ENCODE peak calls at places on chromosome 11, in five cellular contexts. One of them, this sample, is unnamed.

GRCh38 chr11:22666700-22667439 is 459 bp downstream of the GAS2 start:
- DNase-seq in kidney: peak; percentile 77
- DNase-seq in A549: no peak
- DNase-seq in naive thymus-derived CD4-positive, alpha-beta T cell: peak; percentile 32
- DNase-seq in CD8-positive, alpha-beta memory T cell: no peak
- DNase-seq in this sample: peak; percentile 3

GRCh38 chr11:130606781-130607511 is 158.5 kb downstream of the ADAMTS15 start:
- DNase-seq in A549: no peak
- DNase-seq in CD8-positive, alpha-beta memory T cell: no peak
- DNase-seq in kidney: peak; percentile 82
- DNase-seq in naive thymus-derived CD4-positive, alpha-beta T cell: no peak
- DNase-seq in this sample: peak; percentile 77

GRCh38 chr11:75195164-75195962 is 44.5 kb downstream of the SLCO2B1 start:
- DNase-seq in naive thymus-derived CD4-positive, alpha-beta T cell: no peak
- DNase-seq in CD8-positive, alpha-beta memory T cell: no peak
- DNase-seq in kidney: no peak
- DNase-seq in A549: no peak
- DNase-seq in this sample: peak; percentile 34

GRCh38 chr11:62644220-62644619 is 2.2 kb downstream of the GANAB start:
- DNase-seq in CD8-positive, alpha-beta memory T cell: no peak
- DNase-seq in kidney: no peak
- DNase-seq in naive thymus-derived CD4-positive, alpha-beta T cell: no peak
- DNase-seq in A549: no peak
- DNase-seq in this sample: no peak

GRCh38 chr11:79400717-79401330 is 40.0 kb downstream of the TENM4 start:
- DNase-seq in naive thymus-derived CD4-positive, alpha-beta T cell: no peak
- DNase-seq in CD8-positive, alpha-beta memory T cell: no peak
- DNase-seq in kidney: peak; percentile 65
- DNase-seq in A549: peak; percentile 22
- DNase-seq in this sample: peak; percentile 39

GRCh38 chr11:26958005-26958404 is 35.9 kb upstream of the FIBIN start:
- DNase-seq in CD8-positive, alpha-beta memory T cell: no peak
- DNase-seq in A549: no peak
- DNase-seq in naive thymus-derived CD4-positive, alpha-beta T cell: no peak
- DNase-seq in kidney: no peak
- DNase-seq in this sample: no peak

GRCh38 chr11:46427364-46427763 is 35.8 kb upstream of the CHRM4 start:
- DNase-seq in kidney: no peak
- DNase-seq in naive thymus-derived CD4-positive, alpha-beta T cell: no peak
- DNase-seq in A549: no peak
- DNase-seq in CD8-positive, alpha-beta memory T cell: no peak
- DNase-seq in this sample: no peak

GRCh38 chr11:80698646-80699045 is 1257.8 kb upstream of the TENM4 start:
- DNase-seq in naive thymus-derived CD4-positive, alpha-beta T cell: no peak
- DNase-seq in A549: no peak
- DNase-seq in CD8-positive, alpha-beta memory T cell: no peak
- DNase-seq in kidney: no peak
- DNase-seq in this sample: no peak

GRCh38 chr11:122754553-122755322 is 83.6 kb upstream of the CRTAM start:
- DNase-seq in A549: no peak
- DNase-seq in kidney: no peak
- DNase-seq in CD8-positive, alpha-beta memory T cell: no peak
- DNase-seq in naive thymus-derived CD4-positive, alpha-beta T cell: peak; percentile 63
- DNase-seq in this sample: no peak

GRCh38 chr11:45273509-45273908 is 12.6 kb downstream of the SYT13 start:
- DNase-seq in naive thymus-derived CD4-positive, alpha-beta T cell: no peak
- DNase-seq in CD8-positive, alpha-beta memory T cell: no peak
- DNase-seq in kidney: no peak
- DNase-seq in A549: no peak
- DNase-seq in this sample: no peak

GRCh38 chr11:44886765-44887164 is 63.9 kb downstream of the TP53I11 start:
- DNase-seq in naive thymus-derived CD4-positive, alpha-beta T cell: no peak
- DNase-seq in A549: no peak
- DNase-seq in kidney: no peak
- DNase-seq in CD8-positive, alpha-beta memory T cell: no peak
- DNase-seq in this sample: peak; percentile 75

GRCh38 chr11:10305262-10305963 is 540 bp downstream of the ADM start:
- DNase-seq in naive thymus-derived CD4-positive, alpha-beta T cell: peak; percentile 29
- DNase-seq in kidney: peak; percentile 79
- DNase-seq in CD8-positive, alpha-beta memory T cell: no peak
- DNase-seq in A549: no peak
- DNase-seq in this sample: no peak

GRCh38 chr11:35039076-35039475 is 99.9 kb upstream of the CD44 start:
- DNase-seq in A549: no peak
- DNase-seq in kidney: no peak
- DNase-seq in naive thymus-derived CD4-positive, alpha-beta T cell: no peak
- DNase-seq in CD8-positive, alpha-beta memory T cell: no peak
- DNase-seq in this sample: no peak

GRCh38 chr11:121589946-121590537 is 137.3 kb upstream of the SORL1-AS1 start:
- DNase-seq in CD8-positive, alpha-beta memory T cell: no peak
- DNase-seq in A549: no peak
- DNase-seq in kidney: no peak
- DNase-seq in naive thymus-derived CD4-positive, alpha-beta T cell: no peak
- DNase-seq in this sample: no peak

GRCh38 chr11:68135161-68135560 is 14.0 kb upstream of the CHKA start:
- DNase-seq in kidney: no peak
- DNase-seq in CD8-positive, alpha-beta memory T cell: no peak
- DNase-seq in A549: no peak
- DNase-seq in naive thymus-derived CD4-positive, alpha-beta T cell: no peak
- DNase-seq in this sample: no peak

GRCh38 chr11:107769189-107769588 is 57.3 kb upstream of the SLN start:
- DNase-seq in naive thymus-derived CD4-positive, alpha-beta T cell: no peak
- DNase-seq in A549: no peak
- DNase-seq in kidney: no peak
- DNase-seq in CD8-positive, alpha-beta memory T cell: no peak
- DNase-seq in this sample: peak; percentile 44

GRCh38 chr11:113283881-113284280 is 30.5 kb upstream of the TTC12 start:
- DNase-seq in naive thymus-derived CD4-positive, alpha-beta T cell: no peak
- DNase-seq in kidney: no peak
- DNase-seq in A549: no peak
- DNase-seq in CD8-positive, alpha-beta memory T cell: no peak
- DNase-seq in this sample: no peak

GRCh38 chr11:82523141-82523540 is 210.5 kb downstream of the FAM181B start:
- DNase-seq in kidney: no peak
- DNase-seq in naive thymus-derived CD4-positive, alpha-beta T cell: no peak
- DNase-seq in CD8-positive, alpha-beta memory T cell: no peak
- DNase-seq in A549: no peak
- DNase-seq in this sample: no peak

GRCh38 chr11:3627291-3627690 is 14.5 kb downstream of the ART5 start:
- DNase-seq in naive thymus-derived CD4-positive, alpha-beta T cell: no peak
- DNase-seq in CD8-positive, alpha-beta memory T cell: no peak
- DNase-seq in kidney: no peak
- DNase-seq in A549: no peak
- DNase-seq in this sample: peak; percentile 74

GRCh38 chr11:18151581-18151980 is 19.2 kb downstream of the MRGPRX3 start:
- DNase-seq in kidney: no peak
- DNase-seq in A549: no peak
- DNase-seq in naive thymus-derived CD4-positive, alpha-beta T cell: no peak
- DNase-seq in CD8-positive, alpha-beta memory T cell: no peak
- DNase-seq in this sample: no peak

GRCh38 chr11:114163830-114164401 is 104.4 kb downstream of the ZBTB16 start:
- DNase-seq in CD8-positive, alpha-beta memory T cell: no peak
- DNase-seq in A549: no peak
- DNase-seq in naive thymus-derived CD4-positive, alpha-beta T cell: no peak
- DNase-seq in kidney: no peak
- DNase-seq in this sample: no peak

GRCh38 chr11:12174145-12175143 is 64.1 kb downstream of the MICAL2 start:
- DNase-seq in CD8-positive, alpha-beta memory T cell: no peak
- DNase-seq in naive thymus-derived CD4-positive, alpha-beta T cell: no peak
- DNase-seq in kidney: no peak
- DNase-seq in A549: no peak
- DNase-seq in this sample: peak; percentile 69

GRCh38 chr11:125397421-125397820 is 98.6 kb downstream of the FEZ1 start:
- DNase-seq in naive thymus-derived CD4-positive, alpha-beta T cell: no peak
- DNase-seq in CD8-positive, alpha-beta memory T cell: no peak
- DNase-seq in kidney: no peak
- DNase-seq in A549: no peak
- DNase-seq in this sample: no peak

GRCh38 chr11:73221996-73222395 is 3.9 kb downstream of the P2RY2 start:
- DNase-seq in kidney: no peak
- DNase-seq in CD8-positive, alpha-beta memory T cell: no peak
- DNase-seq in A549: no peak
- DNase-seq in naive thymus-derived CD4-positive, alpha-beta T cell: no peak
- DNase-seq in this sample: no peak

GRCh38 chr11:3202759-3203158 is 15.9 kb downstream of the MRGPRG start:
- DNase-seq in naive thymus-derived CD4-positive, alpha-beta T cell: no peak
- DNase-seq in A549: no peak
- DNase-seq in kidney: peak; percentile 64
- DNase-seq in CD8-positive, alpha-beta memory T cell: no peak
- DNase-seq in this sample: no peak

GRCh38 chr11:3959015-3959917 is 103.8 kb downstream of the STIM1 start:
- DNase-seq in kidney: no peak
- DNase-seq in CD8-positive, alpha-beta memory T cell: no peak
- DNase-seq in naive thymus-derived CD4-positive, alpha-beta T cell: no peak
- DNase-seq in A549: peak; percentile 53
- DNase-seq in this sample: peak; percentile 70

GRCh38 chr11:57567210-57567511 is 311 bp downstream of the UBE2L6 start:
- DNase-seq in CD8-positive, alpha-beta memory T cell: peak; percentile 16
- DNase-seq in naive thymus-derived CD4-positive, alpha-beta T cell: peak; percentile 44
- DNase-seq in kidney: no peak
- DNase-seq in A549: no peak
- DNase-seq in this sample: peak; percentile 17

GRCh38 chr11:8807544-8808225 is 103.3 kb upstream of the AKIP1 start:
- DNase-seq in naive thymus-derived CD4-positive, alpha-beta T cell: no peak
- DNase-seq in A549: no peak
- DNase-seq in CD8-positive, alpha-beta memory T cell: no peak
- DNase-seq in kidney: peak; percentile 72
- DNase-seq in this sample: peak; percentile 92

GRCh38 chr11:110133182-110133581 is 40.0 kb downstream of the ZC3H12C start:
- DNase-seq in A549: no peak
- DNase-seq in naive thymus-derived CD4-positive, alpha-beta T cell: no peak
- DNase-seq in kidney: no peak
- DNase-seq in CD8-positive, alpha-beta memory T cell: no peak
- DNase-seq in this sample: no peak

GRCh38 chr11:128048121-128048520 is 539.2 kb downstream of the ETS1 start:
- DNase-seq in CD8-positive, alpha-beta memory T cell: no peak
- DNase-seq in A549: no peak
- DNase-seq in naive thymus-derived CD4-positive, alpha-beta T cell: no peak
- DNase-seq in kidney: no peak
- DNase-seq in this sample: no peak

GRCh38 chr11:3824714-3825472 is 15.9 kb downstream of the RHOG start:
- DNase-seq in naive thymus-derived CD4-positive, alpha-beta T cell: peak; percentile 83
- DNase-seq in A549: peak; percentile 81
- DNase-seq in CD8-positive, alpha-beta memory T cell: peak; percentile 70
- DNase-seq in kidney: no peak
- DNase-seq in this sample: peak; percentile 16

GRCh38 chr11:74988541-74989268 is at the start of gene NEU3:
- DNase-seq in naive thymus-derived CD4-positive, alpha-beta T cell: peak; percentile 82
- DNase-seq in A549: peak; percentile 79
- DNase-seq in kidney: peak; percentile 92
- DNase-seq in CD8-positive, alpha-beta memory T cell: peak; percentile 79
- DNase-seq in this sample: peak; percentile 72

GRCh38 chr11:64876835-64877341 is 1.5 kb downstream of the EHD1 start:
- DNase-seq in CD8-positive, alpha-beta memory T cell: no peak
- DNase-seq in A549: no peak
- DNase-seq in naive thymus-derived CD4-positive, alpha-beta T cell: no peak
- DNase-seq in kidney: peak; percentile 82
- DNase-seq in this sample: peak; percentile 69

DNA sequence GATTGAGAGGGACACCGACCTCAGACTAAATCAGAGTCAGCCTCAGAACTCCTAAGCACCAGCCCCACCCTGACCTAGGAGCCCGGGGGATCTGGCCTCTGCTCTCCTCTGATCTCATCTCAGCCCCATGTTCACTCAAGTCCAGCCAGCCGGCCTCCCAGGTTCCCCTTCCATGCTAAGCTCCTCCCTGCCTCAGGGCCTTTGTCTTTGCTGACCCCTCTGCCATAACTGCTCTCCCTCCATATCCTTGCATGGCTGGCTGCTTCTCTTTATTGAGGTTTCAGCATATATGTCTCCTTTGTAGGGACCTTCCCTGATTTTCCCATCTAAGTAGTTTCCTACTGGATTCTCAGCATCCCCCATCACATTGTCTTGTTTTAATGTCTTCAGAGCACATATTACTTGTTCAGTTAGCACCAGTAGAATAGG is 780 bp upstream of the SLC15A3 start:
- DNase-seq in CD8-positive, alpha-beta memory T cell: no peak
- DNase-seq in A549: no peak
- DNase-seq in naive thymus-derived CD4-positive, alpha-beta T cell: no peak
- DNase-seq in kidney: no peak
- DNase-seq in this sample: no peak
- H3K4me3 ChIP-seq in CD8-positive, alpha-beta memory T cell: peak overlapping the region; percentile 69
- H3K4me3 ChIP-seq in A549: no peak overlapping the region
- H3K4me3 ChIP-seq in naive thymus-derived CD4-positive, alpha-beta T cell: peak overlapping the region; percentile 58
- H3K4me3 ChIP-seq in kidney: peak overlapping the region; percentile 62
- H3K4me3 ChIP-seq in this sample: peak overlapping the region; percentile 32

GRCh38 chr11:1744879-1745700 is 5.3 kb downstream of the IFITM10 start:
- DNase-seq in A549: no peak
- DNase-seq in CD8-positive, alpha-beta memory T cell: no peak
- DNase-seq in kidney: peak; percentile 83
- DNase-seq in naive thymus-derived CD4-positive, alpha-beta T cell: no peak
- DNase-seq in this sample: no peak
- H3K4me3 ChIP-seq in A549: no peak overlapping the region
- H3K4me3 ChIP-seq in CD8-positive, alpha-beta memory T cell: no peak overlapping the region
- H3K4me3 ChIP-seq in kidney: no peak overlapping the region
- H3K4me3 ChIP-seq in naive thymus-derived CD4-positive, alpha-beta T cell: no peak overlapping the region
- H3K4me3 ChIP-seq in this sample: no peak overlapping the region

GRCh38 chr11:119706887-119707286 is 22.1 kb downstream of the NECTIN1 start:
- DNase-seq in CD8-positive, alpha-beta memory T cell: no peak
- DNase-seq in A549: peak; percentile 11
- DNase-seq in kidney: no peak
- DNase-seq in naive thymus-derived CD4-positive, alpha-beta T cell: no peak
- DNase-seq in this sample: no peak
- H3K4me3 ChIP-seq in CD8-positive, alpha-beta memory T cell: no peak overlapping the region
- H3K4me3 ChIP-seq in A549: no peak overlapping the region
- H3K4me3 ChIP-seq in kidney: no peak overlapping the region
- H3K4me3 ChIP-seq in naive thymus-derived CD4-positive, alpha-beta T cell: no peak overlapping the region
- H3K4me3 ChIP-seq in this sample: no peak overlapping the region

GRCh38 chr11:6647282-6647679 is 8.3 kb downstream of the DCHS1 start:
- DNase-seq in kidney: peak; percentile 67
- DNase-seq in naive thymus-derived CD4-positive, alpha-beta T cell: no peak
- DNase-seq in CD8-positive, alpha-beta memory T cell: no peak
- DNase-seq in A549: no peak
- DNase-seq in this sample: peak; percentile 57

GRCh38 chr11:6650980-6651379 is 4.6 kb downstream of the DCHS1 start:
- DNase-seq in naive thymus-derived CD4-positive, alpha-beta T cell: no peak
- DNase-seq in A549: no peak
- DNase-seq in kidney: no peak
- DNase-seq in CD8-positive, alpha-beta memory T cell: no peak
- DNase-seq in this sample: peak; percentile 37

GRCh38 chr11:6647836-6648235 is 7.8 kb downstream of the DCHS1 start:
- DNase-seq in naive thymus-derived CD4-positive, alpha-beta T cell: no peak
- DNase-seq in CD8-positive, alpha-beta memory T cell: no peak
- DNase-seq in A549: no peak
- DNase-seq in kidney: no peak
- DNase-seq in this sample: no peak

GRCh38 chr11:6648505-6648904 is 7.1 kb downstream of the DCHS1 start:
- DNase-seq in CD8-positive, alpha-beta memory T cell: no peak
- DNase-seq in naive thymus-derived CD4-positive, alpha-beta T cell: no peak
- DNase-seq in kidney: no peak
- DNase-seq in A549: no peak
- DNase-seq in this sample: no peak

DNA sequence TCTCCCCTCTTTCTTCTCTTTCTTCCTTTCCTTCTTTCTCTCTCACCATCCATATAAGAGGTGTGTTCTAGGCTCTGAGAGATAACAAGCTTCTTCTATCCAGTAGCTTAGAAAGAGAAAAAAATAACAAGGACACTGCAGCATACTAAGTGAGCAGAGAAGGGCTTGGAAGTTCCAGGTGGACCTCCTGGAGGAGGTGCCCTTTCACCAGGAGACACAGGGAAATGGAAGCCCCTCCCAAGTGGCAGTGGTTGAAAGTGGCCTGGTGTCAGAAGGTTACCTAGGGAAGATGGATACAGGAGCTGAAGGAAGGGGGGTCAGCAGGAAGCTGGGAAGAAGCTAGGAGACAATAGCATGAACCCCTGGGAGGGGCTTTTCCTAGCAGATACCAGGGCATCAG is 5.5 kb downstream of the DCHS1 start:
- DNase-seq in CD8-positive, alpha-beta memory T cell: no peak
- DNase-seq in A549: no peak
- DNase-seq in naive thymus-derived CD4-positive, alpha-beta T cell: no peak
- DNase-seq in kidney: no peak
- DNase-seq in this sample: no peak
- H3K4me3 ChIP-seq in CD8-positive, alpha-beta memory T cell: no peak overlapping the region
- H3K4me3 ChIP-seq in A549: no peak overlapping the region
- H3K4me3 ChIP-seq in naive thymus-derived CD4-positive, alpha-beta T cell: no peak overlapping the region
- H3K4me3 ChIP-seq in kidney: no peak overlapping the region
- H3K4me3 ChIP-seq in this sample: no peak overlapping the region

This sample was measured in fibroblast of the aortic adventitia.